ENCODE peak calls at places on chromosomes 16 and 17, in nine cellular contexts. One of them, this sample, is unnamed.

GRCh38 chr17:29388937-29389336 is 1.2 kb upstream of the TAOK1 start:
- DNase-seq in Panc1: no peak
- DNase-seq in mucosa of gallbladder: no peak
- DNase-seq in T-helper 2 cell: no peak
- DNase-seq in AG09319: no peak
- DNase-seq in NCI-H460: no peak
- DNase-seq in memory B cell: no peak
- DNase-seq in activated naive CD4-positive, alpha-beta T cell: no peak
- DNase-seq in activated CD8-positive, alpha-beta memory T cell treated with anti-CD3 and anti-CD28 coated beads, Interleukin-2, amount 10 ng/mL, durations not matched to agents 7 days and 5 days: no peak
- DNase-seq in this sample: no peak

GRCh38 chr17:57403241-57403640 is 146.9 kb downstream of the MSI2 start:
- DNase-seq in Panc1: no peak
- DNase-seq in mucosa of gallbladder: no peak
- DNase-seq in T-helper 2 cell: no peak
- DNase-seq in AG09319: no peak
- DNase-seq in NCI-H460: no peak
- DNase-seq in memory B cell: no peak
- DNase-seq in activated naive CD4-positive, alpha-beta T cell: no peak
- DNase-seq in activated CD8-positive, alpha-beta memory T cell treated with anti-CD3 and anti-CD28 coated beads, Interleukin-2, amount 10 ng/mL, durations not matched to agents 7 days and 5 days: no peak
- DNase-seq in this sample: no peak

GRCh38 chr17:19317359-19318095 is 45.0 kb downstream of the B9D1 start:
- DNase-seq in Panc1: no peak
- DNase-seq in mucosa of gallbladder: peak
- DNase-seq in T-helper 2 cell: no peak
- DNase-seq in AG09319: peak
- DNase-seq in NCI-H460: peak
- DNase-seq in memory B cell: peak
- DNase-seq in activated naive CD4-positive, alpha-beta T cell: no peak
- DNase-seq in activated CD8-positive, alpha-beta memory T cell treated with anti-CD3 and anti-CD28 coated beads, Interleukin-2, amount 10 ng/mL, durations not matched to agents 7 days and 5 days: no peak
- DNase-seq in this sample: no peak

GRCh38 chr16:56549744-56550385 is 15.0 kb upstream of the MT4 start:
- DNase-seq in Panc1: no peak
- DNase-seq in mucosa of gallbladder: no peak
- DNase-seq in T-helper 2 cell: no peak
- DNase-seq in AG09319: no peak
- DNase-seq in NCI-H460: no peak
- DNase-seq in memory B cell: no peak
- DNase-seq in activated naive CD4-positive, alpha-beta T cell: no peak
- DNase-seq in activated CD8-positive, alpha-beta memory T cell treated with anti-CD3 and anti-CD28 coated beads, Interleukin-2, amount 10 ng/mL, durations not matched to agents 7 days and 5 days: no peak
- DNase-seq in this sample: no peak

GRCh38 chr16:85079785-85080602 is 32.3 kb downstream of the CIBAR2 start:
- DNase-seq in Panc1: no peak
- DNase-seq in mucosa of gallbladder: no peak
- DNase-seq in T-helper 2 cell: no peak
- DNase-seq in AG09319: no peak
- DNase-seq in NCI-H460: no peak
- DNase-seq in memory B cell: no peak
- DNase-seq in activated naive CD4-positive, alpha-beta T cell: no peak
- DNase-seq in activated CD8-positive, alpha-beta memory T cell treated with anti-CD3 and anti-CD28 coated beads, Interleukin-2, amount 10 ng/mL, durations not matched to agents 7 days and 5 days: no peak
- DNase-seq in this sample: no peak

GRCh38 chr17:83106913-83107655 is 27.7 kb downstream of the METRNL start:
- DNase-seq in Panc1: no peak
- DNase-seq in mucosa of gallbladder: no peak
- DNase-seq in T-helper 2 cell: no peak
- DNase-seq in AG09319: no peak
- DNase-seq in NCI-H460: no peak
- DNase-seq in memory B cell: no peak
- DNase-seq in activated naive CD4-positive, alpha-beta T cell: no peak
- DNase-seq in activated CD8-positive, alpha-beta memory T cell treated with anti-CD3 and anti-CD28 coated beads, Interleukin-2, amount 10 ng/mL, durations not matched to agents 7 days and 5 days: no peak
- DNase-seq in this sample: no peak

GRCh38 chr17:51487947-51488346 is 227.6 kb downstream of the UTP18 start:
- DNase-seq in Panc1: no peak
- DNase-seq in mucosa of gallbladder: no peak
- DNase-seq in T-helper 2 cell: no peak
- DNase-seq in AG09319: no peak
- DNase-seq in NCI-H460: peak
- DNase-seq in memory B cell: no peak
- DNase-seq in activated naive CD4-positive, alpha-beta T cell: no peak
- DNase-seq in activated CD8-positive, alpha-beta memory T cell treated with anti-CD3 and anti-CD28 coated beads, Interleukin-2, amount 10 ng/mL, durations not matched to agents 7 days and 5 days: no peak
- DNase-seq in this sample: peak

GRCh38 chr17:12485361-12485911 is 180.3 kb upstream of the MYOCD start:
- DNase-seq in Panc1: no peak
- DNase-seq in mucosa of gallbladder: no peak
- DNase-seq in T-helper 2 cell: no peak
- DNase-seq in AG09319: no peak
- DNase-seq in NCI-H460: no peak
- DNase-seq in memory B cell: no peak
- DNase-seq in activated naive CD4-positive, alpha-beta T cell: no peak
- DNase-seq in activated CD8-positive, alpha-beta memory T cell treated with anti-CD3 and anti-CD28 coated beads, Interleukin-2, amount 10 ng/mL, durations not matched to agents 7 days and 5 days: no peak
- DNase-seq in this sample: no peak

GRCh38 chr16:2854700-2855309 is 3.2 kb downstream of the PRSS22 start:
- DNase-seq in Panc1: no peak
- DNase-seq in mucosa of gallbladder: no peak
- DNase-seq in T-helper 2 cell: no peak
- DNase-seq in AG09319: no peak
- DNase-seq in NCI-H460: no peak
- DNase-seq in memory B cell: no peak
- DNase-seq in activated naive CD4-positive, alpha-beta T cell: no peak
- DNase-seq in activated CD8-positive, alpha-beta memory T cell treated with anti-CD3 and anti-CD28 coated beads, Interleukin-2, amount 10 ng/mL, durations not matched to agents 7 days and 5 days: no peak
- DNase-seq in this sample: no peak

GRCh38 chr17:286571-286970 is 66.0 kb downstream of the RPH3AL start:
- DNase-seq in Panc1: no peak
- DNase-seq in mucosa of gallbladder: no peak
- DNase-seq in T-helper 2 cell: no peak
- DNase-seq in AG09319: no peak
- DNase-seq in NCI-H460: no peak
- DNase-seq in memory B cell: no peak
- DNase-seq in activated naive CD4-positive, alpha-beta T cell: no peak
- DNase-seq in activated CD8-positive, alpha-beta memory T cell treated with anti-CD3 and anti-CD28 coated beads, Interleukin-2, amount 10 ng/mL, durations not matched to agents 7 days and 5 days: no peak
- DNase-seq in this sample: no peak

GRCh38 chr17:1577186-1577585 is 14.6 kb upstream of the PITPNA start:
- DNase-seq in Panc1: no peak
- DNase-seq in mucosa of gallbladder: peak
- DNase-seq in T-helper 2 cell: no peak
- DNase-seq in AG09319: peak
- DNase-seq in NCI-H460: peak
- DNase-seq in memory B cell: no peak
- DNase-seq in activated naive CD4-positive, alpha-beta T cell: no peak
- DNase-seq in activated CD8-positive, alpha-beta memory T cell treated with anti-CD3 and anti-CD28 coated beads, Interleukin-2, amount 10 ng/mL, durations not matched to agents 7 days and 5 days: no peak
- DNase-seq in this sample: no peak

GRCh38 chr17:6218333-6218732 is 148.2 kb downstream of the WSCD1 start:
- DNase-seq in Panc1: no peak
- DNase-seq in mucosa of gallbladder: no peak
- DNase-seq in T-helper 2 cell: no peak
- DNase-seq in AG09319: no peak
- DNase-seq in NCI-H460: no peak
- DNase-seq in memory B cell: no peak
- DNase-seq in activated naive CD4-positive, alpha-beta T cell: no peak
- DNase-seq in activated CD8-positive, alpha-beta memory T cell treated with anti-CD3 and anti-CD28 coated beads, Interleukin-2, amount 10 ng/mL, durations not matched to agents 7 days and 5 days: no peak
- DNase-seq in this sample: no peak

GRCh38 chr16:57304169-57305061 is 19.9 kb upstream of the PLLP start:
- DNase-seq in Panc1: peak
- DNase-seq in mucosa of gallbladder: peak
- DNase-seq in T-helper 2 cell: no peak
- DNase-seq in AG09319: no peak
- DNase-seq in NCI-H460: no peak
- DNase-seq in memory B cell: no peak
- DNase-seq in activated naive CD4-positive, alpha-beta T cell: no peak
- DNase-seq in activated CD8-positive, alpha-beta memory T cell treated with anti-CD3 and anti-CD28 coated beads, Interleukin-2, amount 10 ng/mL, durations not matched to agents 7 days and 5 days: no peak
- DNase-seq in this sample: no peak

GRCh38 chr17:34672176-34672785 is 92.9 kb downstream of the TMEM132E start:
- DNase-seq in Panc1: no peak
- DNase-seq in mucosa of gallbladder: no peak
- DNase-seq in T-helper 2 cell: no peak
- DNase-seq in AG09319: no peak
- DNase-seq in NCI-H460: no peak
- DNase-seq in memory B cell: no peak
- DNase-seq in activated naive CD4-positive, alpha-beta T cell: no peak
- DNase-seq in activated CD8-positive, alpha-beta memory T cell treated with anti-CD3 and anti-CD28 coated beads, Interleukin-2, amount 10 ng/mL, durations not matched to agents 7 days and 5 days: peak
- DNase-seq in this sample: no peak

GRCh38 chr16:27330542-27330941 is 16.8 kb downstream of the IL4R start:
- DNase-seq in Panc1: no peak
- DNase-seq in mucosa of gallbladder: peak
- DNase-seq in T-helper 2 cell: no peak
- DNase-seq in AG09319: peak
- DNase-seq in NCI-H460: no peak
- DNase-seq in memory B cell: no peak
- DNase-seq in activated naive CD4-positive, alpha-beta T cell: no peak
- DNase-seq in activated CD8-positive, alpha-beta memory T cell treated with anti-CD3 and anti-CD28 coated beads, Interleukin-2, amount 10 ng/mL, durations not matched to agents 7 days and 5 days: no peak
- DNase-seq in this sample: no peak

GRCh38 chr16:50425648-50426047 is 56.9 kb upstream of the BRD7 start:
- DNase-seq in Panc1: no peak
- DNase-seq in mucosa of gallbladder: no peak
- DNase-seq in T-helper 2 cell: no peak
- DNase-seq in AG09319: no peak
- DNase-seq in NCI-H460: no peak
- DNase-seq in memory B cell: no peak
- DNase-seq in activated naive CD4-positive, alpha-beta T cell: no peak
- DNase-seq in activated CD8-positive, alpha-beta memory T cell treated with anti-CD3 and anti-CD28 coated beads, Interleukin-2, amount 10 ng/mL, durations not matched to agents 7 days and 5 days: no peak
- DNase-seq in this sample: no peak

GRCh38 chr17:15742921-15743320 is 10.8 kb downstream of the TBC1D26 start:
- DNase-seq in Panc1: no peak
- DNase-seq in mucosa of gallbladder: no peak
- DNase-seq in T-helper 2 cell: no peak
- DNase-seq in AG09319: no peak
- DNase-seq in NCI-H460: no peak
- DNase-seq in memory B cell: no peak
- DNase-seq in activated naive CD4-positive, alpha-beta T cell: no peak
- DNase-seq in activated CD8-positive, alpha-beta memory T cell treated with anti-CD3 and anti-CD28 coated beads, Interleukin-2, amount 10 ng/mL, durations not matched to agents 7 days and 5 days: no peak
- DNase-seq in this sample: no peak

GRCh38 chr16:12583237-12583897 is 220.3 kb downstream of the CPPED1 start:
- DNase-seq in Panc1: no peak
- DNase-seq in mucosa of gallbladder: no peak
- DNase-seq in T-helper 2 cell: no peak
- DNase-seq in AG09319: no peak
- DNase-seq in NCI-H460: no peak
- DNase-seq in memory B cell: no peak
- DNase-seq in activated naive CD4-positive, alpha-beta T cell: no peak
- DNase-seq in activated CD8-positive, alpha-beta memory T cell treated with anti-CD3 and anti-CD28 coated beads, Interleukin-2, amount 10 ng/mL, durations not matched to agents 7 days and 5 days: no peak
- DNase-seq in this sample: no peak

GRCh38 chr17:69523252-69523861 is 108.9 kb downstream of the MAP2K6 start:
- DNase-seq in Panc1: peak
- DNase-seq in mucosa of gallbladder: peak
- DNase-seq in T-helper 2 cell: no peak
- DNase-seq in AG09319: no peak
- DNase-seq in NCI-H460: peak
- DNase-seq in memory B cell: no peak
- DNase-seq in activated naive CD4-positive, alpha-beta T cell: no peak
- DNase-seq in activated CD8-positive, alpha-beta memory T cell treated with anti-CD3 and anti-CD28 coated beads, Interleukin-2, amount 10 ng/mL, durations not matched to agents 7 days and 5 days: peak
- DNase-seq in this sample: no peak

GRCh38 chr16:85415196-85415988 is 197.7 kb upstream of the GSE1 start:
- DNase-seq in Panc1: no peak
- DNase-seq in mucosa of gallbladder: no peak
- DNase-seq in T-helper 2 cell: no peak
- DNase-seq in AG09319: no peak
- DNase-seq in NCI-H460: no peak
- DNase-seq in memory B cell: no peak
- DNase-seq in activated naive CD4-positive, alpha-beta T cell: no peak
- DNase-seq in activated CD8-positive, alpha-beta memory T cell treated with anti-CD3 and anti-CD28 coated beads, Interleukin-2, amount 10 ng/mL, durations not matched to agents 7 days and 5 days: no peak
- DNase-seq in this sample: no peak

GRCh38 chr16:66408181-66409048 is 18.7 kb upstream of the BEAN1 start:
- DNase-seq in Panc1: peak
- DNase-seq in mucosa of gallbladder: peak
- DNase-seq in T-helper 2 cell: no peak
- DNase-seq in AG09319: no peak
- DNase-seq in NCI-H460: peak
- DNase-seq in memory B cell: no peak
- DNase-seq in activated naive CD4-positive, alpha-beta T cell: no peak
- DNase-seq in activated CD8-positive, alpha-beta memory T cell treated with anti-CD3 and anti-CD28 coated beads, Interleukin-2, amount 10 ng/mL, durations not matched to agents 7 days and 5 days: peak
- DNase-seq in this sample: no peak

GRCh38 chr16:85345129-85345639 is 232.9 kb upstream of the CIBAR2 start:
- DNase-seq in Panc1: no peak
- DNase-seq in mucosa of gallbladder: no peak
- DNase-seq in T-helper 2 cell: no peak
- DNase-seq in AG09319: no peak
- DNase-seq in NCI-H460: no peak
- DNase-seq in memory B cell: no peak
- DNase-seq in activated naive CD4-positive, alpha-beta T cell: no peak
- DNase-seq in activated CD8-positive, alpha-beta memory T cell treated with anti-CD3 and anti-CD28 coated beads, Interleukin-2, amount 10 ng/mL, durations not matched to agents 7 days and 5 days: no peak
- DNase-seq in this sample: no peak

GRCh38 chr16:67844441-67844840 is 2.3 kb upstream of the NUTF2 start:
- DNase-seq in Panc1: no peak
- DNase-seq in mucosa of gallbladder: no peak
- DNase-seq in T-helper 2 cell: no peak
- DNase-seq in AG09319: no peak
- DNase-seq in NCI-H460: no peak
- DNase-seq in memory B cell: no peak
- DNase-seq in activated naive CD4-positive, alpha-beta T cell: no peak
- DNase-seq in activated CD8-positive, alpha-beta memory T cell treated with anti-CD3 and anti-CD28 coated beads, Interleukin-2, amount 10 ng/mL, durations not matched to agents 7 days and 5 days: no peak
- DNase-seq in this sample: no peak

GRCh38 chr17:58415371-58416055 is 1.8 kb downstream of the RNF43 start:
- DNase-seq in Panc1: no peak
- DNase-seq in mucosa of gallbladder: peak
- DNase-seq in T-helper 2 cell: no peak
- DNase-seq in AG09319: no peak
- DNase-seq in NCI-H460: no peak
- DNase-seq in memory B cell: no peak
- DNase-seq in activated naive CD4-positive, alpha-beta T cell: no peak
- DNase-seq in activated CD8-positive, alpha-beta memory T cell treated with anti-CD3 and anti-CD28 coated beads, Interleukin-2, amount 10 ng/mL, durations not matched to agents 7 days and 5 days: no peak
- DNase-seq in this sample: no peak

GRCh38 chr17:21286066-21286770 is 1.7 kb downstream of the MAP2K3 start:
- DNase-seq in Panc1: peak
- DNase-seq in mucosa of gallbladder: peak
- DNase-seq in T-helper 2 cell: no peak
- DNase-seq in AG09319: peak
- DNase-seq in NCI-H460: peak
- DNase-seq in memory B cell: no peak
- DNase-seq in activated naive CD4-positive, alpha-beta T cell: no peak
- DNase-seq in activated CD8-positive, alpha-beta memory T cell treated with anti-CD3 and anti-CD28 coated beads, Interleukin-2, amount 10 ng/mL, durations not matched to agents 7 days and 5 days: no peak
- DNase-seq in this sample: no peak

GRCh38 chr16:66382966-66383299 is 16.4 kb downstream of the CDH5 start:
- DNase-seq in Panc1: peak
- DNase-seq in mucosa of gallbladder: no peak
- DNase-seq in T-helper 2 cell: no peak
- DNase-seq in AG09319: no peak
- DNase-seq in NCI-H460: peak
- DNase-seq in memory B cell: no peak
- DNase-seq in activated naive CD4-positive, alpha-beta T cell: no peak
- DNase-seq in activated CD8-positive, alpha-beta memory T cell treated with anti-CD3 and anti-CD28 coated beads, Interleukin-2, amount 10 ng/mL, durations not matched to agents 7 days and 5 days: no peak
- DNase-seq in this sample: no peak

GRCh38 chr17:44147812-44148211 is 6.1 kb downstream of the HROB start:
- DNase-seq in Panc1: no peak
- DNase-seq in mucosa of gallbladder: no peak
- DNase-seq in T-helper 2 cell: no peak
- DNase-seq in AG09319: no peak
- DNase-seq in NCI-H460: no peak
- DNase-seq in memory B cell: no peak
- DNase-seq in activated naive CD4-positive, alpha-beta T cell: no peak
- DNase-seq in activated CD8-positive, alpha-beta memory T cell treated with anti-CD3 and anti-CD28 coated beads, Interleukin-2, amount 10 ng/mL, durations not matched to agents 7 days and 5 days: no peak
- DNase-seq in this sample: no peak

GRCh38 chr16:57042157-57043111 is 49.9 kb upstream of the CPNE2 start:
- DNase-seq in Panc1: no peak
- DNase-seq in mucosa of gallbladder: no peak
- DNase-seq in T-helper 2 cell: no peak
- DNase-seq in AG09319: no peak
- DNase-seq in NCI-H460: no peak
- DNase-seq in memory B cell: peak
- DNase-seq in activated naive CD4-positive, alpha-beta T cell: peak
- DNase-seq in activated CD8-positive, alpha-beta memory T cell treated with anti-CD3 and anti-CD28 coated beads, Interleukin-2, amount 10 ng/mL, durations not matched to agents 7 days and 5 days: peak
- DNase-seq in this sample: peak

GRCh38 chr16:89377446-89377838 is 112.9 kb downstream of the ANKRD11 start:
- DNase-seq in Panc1: no peak
- DNase-seq in mucosa of gallbladder: no peak
- DNase-seq in T-helper 2 cell: no peak
- DNase-seq in AG09319: no peak
- DNase-seq in NCI-H460: no peak
- DNase-seq in memory B cell: no peak
- DNase-seq in activated naive CD4-positive, alpha-beta T cell: no peak
- DNase-seq in activated CD8-positive, alpha-beta memory T cell treated with anti-CD3 and anti-CD28 coated beads, Interleukin-2, amount 10 ng/mL, durations not matched to agents 7 days and 5 days: no peak
- DNase-seq in this sample: no peak

GRCh38 chr17:28468781-28469180 is 4.7 kb upstream of the SLC13A2 start:
- DNase-seq in Panc1: no peak
- DNase-seq in mucosa of gallbladder: no peak
- DNase-seq in T-helper 2 cell: no peak
- DNase-seq in AG09319: no peak
- DNase-seq in NCI-H460: no peak
- DNase-seq in memory B cell: no peak
- DNase-seq in activated naive CD4-positive, alpha-beta T cell: no peak
- DNase-seq in activated CD8-positive, alpha-beta memory T cell treated with anti-CD3 and anti-CD28 coated beads, Interleukin-2, amount 10 ng/mL, durations not matched to agents 7 days and 5 days: no peak
- DNase-seq in this sample: no peak

GRCh38 chr17:54891176-54891821 is 9.4 kb upstream of the TOM1L1 start:
- DNase-seq in Panc1: no peak
- DNase-seq in mucosa of gallbladder: no peak
- DNase-seq in T-helper 2 cell: no peak
- DNase-seq in AG09319: no peak
- DNase-seq in NCI-H460: peak
- DNase-seq in memory B cell: no peak
- DNase-seq in activated naive CD4-positive, alpha-beta T cell: no peak
- DNase-seq in activated CD8-positive, alpha-beta memory T cell treated with anti-CD3 and anti-CD28 coated beads, Interleukin-2, amount 10 ng/mL, durations not matched to agents 7 days and 5 days: no peak
- DNase-seq in this sample: no peak